ENCODE peak calls at places on chromosomes 7 and 10, in ten cellular contexts. T, O, J, L, C, N, I, M, V and Q are unnamed samples.

GRCh38 chr7:77649950-77650349 is 46.3 kb upstream of the RSBN1L start:
- DNase-seq in T (no peak), O (no peak), J (no peak), L (peak), C (no peak), N (no peak), I (no peak), M (no peak), V (no peak), Q (no peak)

GRCh38 chr7:149477494-149478443 is 16.9 kb upstream of the ZNF777 start:
- DNase-seq in T (no peak), O (no peak), J (no peak), L (no peak), C (no peak), N (no peak), I (no peak), M (no peak), V (no peak), Q (no peak)

GRCh38 chr10:77524300-77524711 is 113.3 kb downstream of the KCNMA1 start:
- DNase-seq in T (no peak), O (no peak), J (no peak), L (no peak), C (no peak), N (no peak), I (no peak), M (peak), V (no peak), Q (peak)

GRCh38 chr7:122006687-122007086 is 133.7 kb downstream of the PTPRZ1 start:
- DNase-seq in T (no peak), O (no peak), J (no peak), L (no peak), C (no peak), N (no peak), I (no peak), M (no peak), V (no peak), Q (no peak)

GRCh38 chr10:44402465-44403205 is 17.7 kb upstream of the CXCL12 start:
- DNase-seq in T (no peak), O (no peak), J (peak), L (no peak), C (no peak), N (no peak), I (no peak), M (no peak), V (no peak), Q (no peak)

GRCh38 chr10:94608530-94608929 is 62.9 kb downstream of the HELLS start:
- DNase-seq in T (no peak), O (no peak), J (no peak), L (no peak), C (no peak), N (no peak), I (no peak), M (no peak), V (no peak), Q (no peak)

GRCh38 chr10:59833810-59834209 is 72.5 kb downstream of the CCDC6 start:
- DNase-seq in T (no peak), O (no peak), J (no peak), L (no peak), C (no peak), N (no peak), I (no peak), M (no peak), V (no peak), Q (no peak)

GRCh38 chr7:22113041-22113440 is 167.3 kb upstream of the CDCA7L start:
- DNase-seq in T (no peak), O (no peak), J (peak), L (no peak), C (no peak), N (no peak), I (no peak), M (no peak), V (no peak), Q (no peak)

GRCh38 chr10:102782698-102783540 is 39.2 kb downstream of the WBP1L start:
- DNase-seq in T (no peak), O (no peak), J (peak), L (peak), C (peak), N (no peak), I (no peak), M (peak), V (peak), Q (peak)

GRCh38 chr10:49138361-49138891 is 4.6 kb upstream of the FAM170B start:
- DNase-seq in T (no peak), O (no peak), J (no peak), L (no peak), C (peak), N (no peak), I (no peak), M (peak), V (no peak), Q (no peak)

GRCh38 chr7:391961-392524 is 102.1 kb downstream of the FOXL3 start:
- DNase-seq in T (no peak), O (no peak), J (peak), L (no peak), C (peak), N (peak), I (no peak), M (no peak), V (peak), Q (no peak)

GRCh38 chr7:5088906-5089305 is 43.2 kb downstream of the RBAK start:
- DNase-seq in T (no peak), O (no peak), J (peak), L (no peak), C (no peak), N (no peak), I (no peak), M (no peak), V (peak), Q (no peak)

GRCh38 chr10:130899856-130900255 is 411.7 kb downstream of the TCERG1L start:
- DNase-seq in T (no peak), O (no peak), J (peak), L (no peak), C (no peak), N (no peak), I (no peak), M (no peak), V (no peak), Q (no peak)

GRCh38 chr7:82156168-82156567 is 287.4 kb downstream of the CACNA2D1 start:
- DNase-seq in T (no peak), O (no peak), J (no peak), L (no peak), C (no peak), N (no peak), I (no peak), M (no peak), V (no peak), Q (no peak)

GRCh38 chr10:72235544-72236279 is 19.6 kb upstream of the ASCC1 start:
- DNase-seq in T (no peak), O (no peak), J (no peak), L (no peak), C (no peak), N (no peak), I (no peak), M (no peak), V (no peak), Q (no peak)

GRCh38 chr7:30168800-30169584 is 34.2 kb downstream of the MTURN start:
- DNase-seq in T (no peak), O (no peak), J (no peak), L (peak), C (no peak), N (no peak), I (no peak), M (peak), V (no peak), Q (no peak)

GRCh38 chr7:133344275-133344674 is 91.4 kb downstream of the EXOC4 start:
- DNase-seq in T (peak), O (no peak), J (no peak), L (no peak), C (no peak), N (no peak), I (no peak), M (peak), V (no peak), Q (no peak)

GRCh38 chr7:155610633-155611193 is 33.7 kb upstream of the RBM33 start:
- DNase-seq in T (no peak), O (no peak), J (peak), L (no peak), C (no peak), N (no peak), I (no peak), M (no peak), V (no peak), Q (no peak)

GRCh38 chr7:117555260-117555659 is 75.4 kb downstream of the CFTR start:
- DNase-seq in T (no peak), O (no peak), J (no peak), L (no peak), C (no peak), N (no peak), I (no peak), M (no peak), V (no peak), Q (no peak)

GRCh38 chr7:93442478-93443224 is 131.9 kb downstream of the CALCR start:
- DNase-seq in T (peak), O (peak), J (no peak), L (no peak), C (no peak), N (peak), I (peak), M (peak), V (no peak), Q (no peak)

GRCh38 chr7:74027683-74028320 is at the start of gene ELN:
- DNase-seq in T (no peak), O (no peak), J (peak), L (no peak), C (peak), N (no peak), I (no peak), M (no peak), V (peak), Q (no peak)

GRCh38 chr7:17015575-17015974 is 133.8 kb upstream of the AGR3 start:
- DNase-seq in T (no peak), O (no peak), J (no peak), L (no peak), C (no peak), N (no peak), I (no peak), M (peak), V (no peak), Q (no peak)

GRCh38 chr10:84447701-84448400 is 119.5 kb downstream of the CCSER2 start:
- DNase-seq in T (no peak), O (no peak), J (no peak), L (no peak), C (peak), N (no peak), I (no peak), M (no peak), V (no peak), Q (no peak)

GRCh38 chr7:2812831-2813230 is 31.3 kb downstream of the GNA12 start:
- DNase-seq in T (no peak), O (no peak), J (peak), L (no peak), C (peak), N (peak), I (no peak), M (no peak), V (no peak), Q (no peak)

GRCh38 chr7:80879849-80880248 is 39.0 kb downstream of the SEMA3C start:
- DNase-seq in T (no peak), O (no peak), J (no peak), L (no peak), C (no peak), N (no peak), I (no peak), M (peak), V (no peak), Q (no peak)

GRCh38 chr7:141291541-141291940 is 217.7 kb downstream of the TMEM178B start:
- DNase-seq in T (peak), O (no peak), J (no peak), L (no peak), C (no peak), N (no peak), I (no peak), M (no peak), V (no peak), Q (peak)

GRCh38 chr10:28677889-28678686 is 767 bp downstream of the BAMBI start:
- DNase-seq in T (no peak), O (no peak), J (peak), L (no peak), C (peak), N (peak), I (peak), M (peak), V (peak), Q (no peak)

GRCh38 chr7:25885057-25885576 is 266.9 kb upstream of the NFE2L3 start:
- DNase-seq in T (no peak), O (no peak), J (no peak), L (no peak), C (no peak), N (no peak), I (no peak), M (no peak), V (no peak), Q (no peak)

GRCh38 chr7:138625849-138626230 is 75.3 kb downstream of the SVOPL start:
- DNase-seq in T (peak), O (no peak), J (no peak), L (no peak), C (no peak), N (no peak), I (no peak), M (no peak), V (no peak), Q (peak)

GRCh38 chr10:78267598-78267997 is 233.9 kb downstream of the RPS24 start:
- DNase-seq in T (no peak), O (no peak), J (no peak), L (no peak), C (no peak), N (no peak), I (no peak), M (peak), V (no peak), Q (no peak)

GRCh38 chr7:80821781-80822180 is 97.1 kb downstream of the SEMA3C start:
- DNase-seq in T (no peak), O (no peak), J (no peak), L (no peak), C (no peak), N (no peak), I (no peak), M (no peak), V (no peak), Q (no peak)